ENCODE peak calls at places on chromosomes 7 and 10, in six cellular contexts. H, U, Q, Y, T and N are unnamed samples.

GRCh38 chr7:95861041-95861440 is 88.7 kb downstream of the DYNC1I1 start:
- DNase-seq in U (no peak), T (no peak), H (no peak), Y (no peak), Q (no peak), N (no peak)

GRCh38 chr10:88270871-88271713 is 312.0 kb downstream of the RNLS start:
- DNase-seq in T (no peak), U (no peak), Q (peak), H (peak), Y (no peak), N (peak)

GRCh38 chr10:124911124-124912051 is 30.5 kb upstream of the ZRANB1 start:
- DNase-seq in Q (no peak), T (peak), U (no peak), H (no peak), Y (no peak), N (no peak)

GRCh38 chr10:85608706-85609105 is 757.9 kb downstream of the GRID1 start:
- DNase-seq in Y (no peak), Q (no peak), T (no peak), H (no peak), U (no peak), N (no peak)

GRCh38 chr7:35731349-35731748 is 36.4 kb upstream of the HERPUD2 start:
- DNase-seq in U (peak), Y (no peak), Q (no peak), H (no peak), T (no peak), N (no peak)

GRCh38 chr10:61554925-61555324 is 101.7 kb upstream of the TMEM26 start:
- DNase-seq in Q (no peak), T (no peak), H (no peak), Y (no peak), U (no peak), N (no peak)

GRCh38 chr10:123021517-123021916 is 12.7 kb downstream of the ACADSB start:
- DNase-seq in Q (no peak), H (no peak), T (peak), U (peak), Y (no peak), N (no peak)

GRCh38 chr7:74042746-74043522 is 15.0 kb downstream of the ELN start:
- DNase-seq in T (no peak), H (no peak), Y (no peak), Q (no peak), U (no peak), N (no peak)

GRCh38 chr7:31785081-31785480 is 98.1 kb downstream of the PPP1R17 start:
- DNase-seq in Q (no peak), U (no peak), H (no peak), T (no peak), Y (no peak), N (no peak)

GRCh38 chr10:49275896-49276295 is 23.1 kb upstream of the C10orf71 start:
- DNase-seq in Q (no peak), U (no peak), Y (no peak), T (no peak), H (no peak), N (no peak)

GRCh38 chr7:5425507-5426225 is 2.0 kb upstream of the TNRC18 start:
- DNase-seq in Q (no peak), Y (no peak), U (peak), H (no peak), T (peak), N (no peak)

GRCh38 chr7:151012921-151013347 is 11.4 kb downstream of the ATG9B start:
- DNase-seq in Y (no peak), Q (no peak), U (peak), H (no peak), T (peak), N (no peak)

GRCh38 chr10:3866347-3866746 is 81.3 kb upstream of the KLF6 start:
- DNase-seq in Y (no peak), Q (no peak), T (no peak), U (no peak), H (no peak), N (no peak)

GRCh38 chr7:33423646-33424020 is 294.3 kb downstream of the BBS9 start:
- DNase-seq in T (peak), Q (peak), U (peak), H (peak), Y (peak), N (peak)

GRCh38 chr10:76433161-76434005 is 1002.0 kb downstream of the LRMDA start:
- DNase-seq in U (peak), T (no peak), H (no peak), Q (no peak), Y (no peak), N (no peak)

GRCh38 chr7:115267503-115267902 is 345.6 kb downstream of the MDFIC start:
- DNase-seq in Y (no peak), T (no peak), H (no peak), U (no peak), Q (no peak), N (no peak)

GRCh38 chr7:151757274-151757673 is 119.6 kb downstream of the PRKAG2 start:
- DNase-seq in Y (no peak), Q (no peak), H (no peak), T (no peak), U (no peak), N (no peak)

GRCh38 chr10:89653410-89653828 is 8.4 kb upstream of the PANK1 start:
- DNase-seq in Q (peak), H (no peak), U (peak), Y (no peak), T (no peak), N (no peak)

GRCh38 chr7:52355059-52355458 is 680.4 kb upstream of the POM121L12 start:
- DNase-seq in T (no peak), Q (no peak), U (no peak), H (no peak), Y (no peak), N (no peak)

GRCh38 chr10:101958691-101959090 is 97.3 kb downstream of the ARMH3 start:
- DNase-seq in U (no peak), H (no peak), T (no peak), Q (no peak), Y (no peak), N (no peak)

GRCh38 chr7:24972991-24973390 is 7.0 kb downstream of the OSBPL3 start:
- DNase-seq in H (no peak), U (no peak), T (no peak), Q (no peak), Y (no peak), N (no peak)

GRCh38 chr10:128543186-128543585 is 417.0 kb upstream of the MKI67 start:
- DNase-seq in H (no peak), T (no peak), Q (no peak), U (no peak), Y (no peak), N (no peak)

GRCh38 chr7:140898794-140899548 is 25.8 kb downstream of the BRAF start:
- DNase-seq in T (no peak), Y (no peak), H (no peak), U (no peak), Q (no peak), N (no peak)

GRCh38 chr7:39683216-39683845 is 60.0 kb downstream of the RALA start:
- DNase-seq in Q (no peak), Y (no peak), H (no peak), U (no peak), T (no peak), N (no peak)

GRCh38 chr7:82343-83155 is 109.8 kb upstream of the FAM20C start:
- DNase-seq in H (no peak), T (no peak), U (no peak), Y (no peak), Q (no peak), N (no peak)

GRCh38 chr7:42197391-42197790 is 39.6 kb downstream of the GLI3 start:
- DNase-seq in U (no peak), H (no peak), T (no peak), Y (no peak), Q (no peak), N (no peak)

GRCh38 chr10:29397221-29397620 is 108.4 kb downstream of the LYZL1 start:
- DNase-seq in H (no peak), T (no peak), Y (no peak), U (no peak), Q (no peak), N (no peak)

GRCh38 chr10:78991187-78991586 is 77.6 kb upstream of the ZMIZ1 start:
- DNase-seq in Y (no peak), T (no peak), H (no peak), Q (no peak), U (no peak), N (no peak)

GRCh38 chr10:126846959-126847358 is 58.3 kb upstream of the DOCK1 start:
- DNase-seq in U (no peak), Y (no peak), T (no peak), H (no peak), Q (no peak), N (no peak)

GRCh38 chr7:128932862-128933821 is 4.6 kb upstream of the IRF5 start:
- DNase-seq in T (no peak), U (no peak), Q (peak), Y (no peak), H (no peak), N (peak)

GRCh38 chr10:125149278-125150047 is 10.9 kb downstream of the CTBP2 start:
- DNase-seq in Y (no peak), H (no peak), Q (no peak), T (peak), U (no peak), N (no peak)

GRCh38 chr10:69791812-69792211 is 9.9 kb upstream of the COL13A1 start:
- DNase-seq in H (no peak), U (no peak), T (no peak), Y (no peak), Q (no peak), N (no peak)

GRCh38 chr10:68876246-68876918 is 24.7 kb upstream of the DDX50 start:
- DNase-seq in Y (no peak), U (peak), Q (no peak), T (no peak), H (no peak), N (no peak)

DNA sequence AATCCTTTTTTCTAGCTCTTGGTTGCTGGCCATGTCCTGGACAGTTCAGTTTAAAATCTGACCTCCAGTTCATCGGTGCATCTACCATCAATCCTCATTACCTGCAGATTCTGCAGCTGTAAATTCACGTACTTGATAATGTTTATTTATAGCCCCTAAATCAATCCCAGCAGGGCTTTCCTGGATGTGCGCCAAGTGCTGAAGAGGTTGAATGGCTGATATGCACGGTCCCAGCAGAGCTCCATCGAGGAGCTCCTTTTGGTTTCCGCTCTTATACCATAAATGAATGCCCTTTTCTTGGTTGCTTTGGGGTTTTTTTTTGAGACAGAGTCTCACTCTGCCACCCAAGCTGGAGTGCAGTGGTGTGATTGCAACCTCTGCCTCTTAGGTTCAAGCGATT is 91.2 kb upstream of the CCZ1B start:
- DNase-seq in H (no peak), Y (no peak), U (no peak), Q (no peak), T (no peak), N (no peak)
- TF ChIP-seq TAF1 in H (no peak), Y (no peak), U (no peak), Q (no peak), T (no peak), N (no peak)

DNA sequence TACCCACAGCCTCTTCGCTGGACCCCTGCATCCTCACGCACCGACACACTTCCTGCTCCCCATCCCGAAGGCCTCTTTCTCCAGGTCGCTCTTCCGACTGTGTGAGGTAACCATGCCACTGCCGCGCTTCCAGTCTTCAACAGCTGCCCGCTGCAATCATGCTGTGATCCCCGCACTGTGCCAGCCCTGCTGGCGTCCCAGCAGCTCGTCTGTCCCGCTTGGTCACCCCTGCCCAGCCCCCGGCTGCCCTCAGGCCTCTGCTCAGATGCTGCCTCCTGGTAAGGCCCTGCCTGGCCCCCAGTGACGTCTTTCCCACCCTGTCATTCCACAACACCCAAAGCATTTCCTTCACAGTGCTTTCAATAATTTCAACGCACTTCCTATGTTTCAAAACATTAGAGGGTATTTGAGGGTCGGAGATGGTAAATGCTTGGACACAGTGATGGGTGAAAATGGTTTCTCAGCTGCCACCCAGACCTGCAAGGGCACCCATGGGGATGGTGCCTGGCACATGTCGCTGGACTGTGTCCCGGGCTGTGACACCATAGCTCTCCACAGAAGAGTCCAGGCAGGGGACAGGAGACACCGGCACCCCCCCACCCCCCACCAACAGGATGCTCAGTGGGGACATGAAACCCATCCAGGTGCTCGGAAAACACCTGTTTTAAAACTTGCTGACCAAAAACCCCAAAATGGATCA is 125.2 kb downstream of the MAD1L1 start:
- DNase-seq in U (no peak), Q (no peak), H (no peak), T (no peak), Y (no peak), N (no peak)
- TF ChIP-seq POLR2AphosphoS5 in U (no peak), Q (no peak), H (no peak), T (no peak), Y (no peak), N (no peak)

DNA sequence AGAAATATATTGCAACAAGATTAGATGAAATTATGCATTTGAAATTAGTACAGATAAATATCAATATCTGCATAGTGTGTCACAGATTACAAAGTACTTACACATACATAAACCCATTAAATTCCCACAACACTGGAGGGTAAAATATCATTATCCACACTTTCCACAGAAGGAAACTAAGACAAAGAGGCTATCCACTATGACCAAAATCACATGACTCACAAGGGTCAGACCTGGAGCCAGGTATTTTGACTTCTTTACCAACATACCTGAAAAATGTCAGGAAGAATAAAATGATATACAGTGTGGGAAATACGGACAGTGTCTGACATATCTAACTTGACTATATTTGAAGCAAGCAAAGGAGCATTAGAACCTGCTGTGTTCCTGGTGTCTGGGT is 34.1 kb downstream of the HYCC1 start:
- DNase-seq in H (no peak), T (no peak), U (no peak), Y (no peak), Q (no peak), N (no peak)
- TF ChIP-seq TAF1 in H (no peak), T (no peak), U (no peak), Y (no peak), Q (no peak), N (no peak)

DNA sequence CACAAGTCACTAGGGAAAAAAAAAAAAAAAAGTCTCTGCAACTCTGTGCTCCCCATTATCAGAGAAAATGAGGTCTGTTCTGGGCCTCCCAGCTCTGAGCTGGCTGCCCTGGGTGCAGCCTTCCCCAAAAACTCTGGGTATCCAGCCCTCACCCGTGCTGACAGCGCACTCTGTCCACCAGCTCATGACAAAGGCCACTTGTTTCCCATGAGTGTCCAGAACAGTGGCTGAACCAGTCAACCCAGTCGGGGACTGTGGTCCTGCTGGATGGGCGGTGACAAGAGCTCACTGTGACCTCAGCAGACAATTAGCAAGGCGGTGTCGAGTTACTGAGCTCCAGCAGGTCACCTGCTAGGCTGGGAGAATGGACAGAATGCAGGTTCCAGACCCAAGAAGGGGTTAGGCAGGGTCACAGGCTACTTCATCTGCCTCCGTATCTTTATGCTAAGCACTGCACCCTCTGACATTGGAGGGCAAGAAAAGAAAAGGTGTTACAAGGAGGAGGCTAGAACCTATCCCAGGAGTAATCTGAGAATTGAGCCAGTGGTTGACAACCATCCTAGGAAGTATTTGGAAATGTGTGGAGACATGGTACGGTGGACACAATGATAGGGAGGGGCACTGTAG is 37.2 kb downstream of the DLG5 start:
- DNase-seq in T (peak), U (peak), Y (no peak), Q (no peak), H (no peak), N (no peak)
- TF ChIP-seq POLR2AphosphoS5 in T (no peak), U (peak), Y (peak), Q (no peak), H (no peak), N (no peak)

DNA sequence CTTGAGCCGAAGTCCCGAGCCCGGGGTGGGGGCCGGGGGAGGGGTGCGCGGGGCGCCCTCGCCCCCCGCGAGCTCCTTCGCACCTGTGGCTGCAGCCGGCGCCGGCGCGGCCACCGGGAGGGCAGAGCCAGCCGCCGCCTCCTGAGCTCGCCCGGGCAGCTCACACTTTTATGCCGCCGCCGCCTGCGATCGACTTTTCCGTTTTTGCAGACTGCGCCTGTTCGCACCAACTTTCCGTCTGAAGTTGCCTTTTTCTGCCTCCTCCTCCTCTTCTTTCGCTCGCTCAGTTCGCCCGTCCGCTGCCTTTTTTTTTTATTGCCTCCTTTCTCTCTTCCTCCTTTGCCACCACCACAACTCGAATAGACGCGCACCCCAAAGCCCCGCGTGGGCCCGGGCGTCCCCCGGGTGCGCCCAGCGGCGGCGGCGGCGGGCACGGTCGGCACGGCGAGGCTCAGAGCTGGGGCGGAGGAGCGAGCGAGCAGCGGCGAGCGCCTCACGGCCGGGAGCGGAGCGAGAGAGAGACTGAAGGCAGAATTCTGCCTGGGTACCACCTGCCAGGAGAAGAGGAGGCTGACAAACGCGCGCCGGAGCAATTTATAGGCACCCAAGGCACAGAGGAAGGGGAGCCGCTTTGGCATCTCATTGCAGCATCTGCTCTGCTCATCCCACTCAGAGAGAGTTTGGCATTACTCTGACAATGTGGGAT is at the start of gene C1QL3:
- DNase-seq in Y (no peak), T (no peak), U (no peak), Q (no peak), H (peak), N (peak)
- TF ChIP-seq TAF1 in Y (no peak), T (no peak), U (no peak), Q (no peak), H (no peak), N (no peak)

DNA sequence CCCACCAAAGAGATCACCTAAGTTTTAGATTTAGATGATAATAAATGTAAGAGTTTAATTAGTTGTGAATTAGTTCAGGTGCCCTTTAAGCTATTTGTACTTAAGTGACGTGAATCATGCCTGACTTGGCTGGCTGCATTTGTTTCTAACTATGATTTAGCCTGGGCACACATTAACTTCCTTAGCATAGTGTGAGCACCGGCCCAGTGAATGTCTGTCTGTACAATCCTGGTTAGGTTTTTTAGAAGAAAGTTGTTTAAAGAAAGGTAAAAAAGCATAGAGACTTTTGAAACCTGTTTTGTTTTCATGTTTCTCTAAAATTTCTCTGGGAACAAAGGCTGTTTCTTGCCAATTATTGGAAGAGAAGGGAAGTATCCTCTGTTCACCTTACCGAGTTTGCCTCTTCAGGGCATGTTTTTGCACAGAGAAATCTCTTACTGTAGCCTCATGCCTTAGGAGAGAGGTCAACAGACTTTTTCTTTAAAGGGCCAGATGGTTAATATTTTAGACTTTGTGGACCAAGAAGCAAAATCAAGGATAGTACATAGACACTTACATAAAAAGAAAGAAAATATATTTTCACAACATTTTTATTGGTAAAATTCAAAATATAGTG is 42.9 kb upstream of the MET start:
- DNase-seq in H (no peak), T (no peak), Y (no peak), U (no peak), Q (no peak), N (no peak)
- TF ChIP-seq POLR2AphosphoS5 in H (no peak), T (no peak), Y (no peak), U (no peak), Q (no peak), N (no peak)

GRCh38 chr10:8133146-8133545 is 78.7 kb downstream of the GATA3 start:
- DNase-seq in Y (no peak), U (no peak), H (no peak), Q (peak), T (no peak), N (peak)

GRCh38 chr10:8136745-8137144 is 82.3 kb downstream of the GATA3 start:
- DNase-seq in H (no peak), U (no peak), T (no peak), Y (no peak), Q (no peak), N (no peak)

GRCh38 chr10:8137726-8138125 is 83.2 kb downstream of the GATA3 start:
- DNase-seq in U (no peak), Q (no peak), Y (no peak), H (no peak), T (no peak), N (no peak)

GRCh38 chr10:8137272-8137680 is 82.8 kb downstream of the GATA3 start:
- DNase-seq in Q (no peak), U (no peak), T (no peak), Y (no peak), H (no peak), N (no peak)

GRCh38 chr10:8138471-8138870 is 84.0 kb downstream of the GATA3 start:
- DNase-seq in U (no peak), H (no peak), T (no peak), Q (no peak), Y (no peak), N (no peak)
- TF ChIP-seq TAF1 in U (no peak), H (no peak), T (no peak), Q (no peak), Y (no peak), N (no peak)